ENCODE peak calls at places on chromosome 7, in ten cellular contexts. One of them, this sample, is unnamed.

GRCh38 chr7:108236681-108237415 is 106.7 kb upstream of the LAMB4 start:
- DNase-seq in esophagus squamous epithelium: no peak
- DNase-seq in pancreas: peak
- DNase-seq in AG04449: no peak
- DNase-seq in GM06990: no peak
- DNase-seq in heart right ventricle: no peak
- DNase-seq in ovary: no peak
- DNase-seq in fibroblast of lung: no peak
- DNase-seq in neural progenitor cell: peak
- DNase-seq in cardiac fibroblast: no peak
- DNase-seq in this sample: no peak

GRCh38 chr7:154774303-154774702 is 228.6 kb downstream of the PAXIP1 start:
- DNase-seq in heart right ventricle: no peak
- DNase-seq in ovary: no peak
- DNase-seq in cardiac fibroblast: no peak
- DNase-seq in neural progenitor cell: no peak
- DNase-seq in esophagus squamous epithelium: no peak
- DNase-seq in fibroblast of lung: no peak
- DNase-seq in pancreas: no peak
- DNase-seq in GM06990: no peak
- DNase-seq in AG04449: no peak
- DNase-seq in this sample: no peak

GRCh38 chr7:91826377-91826776 is 54.1 kb downstream of the MTERF1 start:
- DNase-seq in fibroblast of lung: no peak
- DNase-seq in pancreas: no peak
- DNase-seq in heart right ventricle: no peak
- DNase-seq in ovary: no peak
- DNase-seq in GM06990: no peak
- DNase-seq in neural progenitor cell: no peak
- DNase-seq in AG04449: no peak
- DNase-seq in cardiac fibroblast: peak
- DNase-seq in esophagus squamous epithelium: no peak
- DNase-seq in this sample: no peak

GRCh38 chr7:22426463-22427121 is 69.6 kb upstream of the RAPGEF5 start:
- DNase-seq in neural progenitor cell: no peak
- DNase-seq in esophagus squamous epithelium: no peak
- DNase-seq in ovary: no peak
- DNase-seq in pancreas: no peak
- DNase-seq in heart right ventricle: no peak
- DNase-seq in GM06990: no peak
- DNase-seq in cardiac fibroblast: no peak
- DNase-seq in fibroblast of lung: no peak
- DNase-seq in AG04449: no peak
- DNase-seq in this sample: peak

GRCh38 chr7:120337308-120337907 is 64.4 kb downstream of the KCND2 start:
- DNase-seq in esophagus squamous epithelium: no peak
- DNase-seq in AG04449: no peak
- DNase-seq in GM06990: no peak
- DNase-seq in heart right ventricle: no peak
- DNase-seq in pancreas: no peak
- DNase-seq in cardiac fibroblast: peak
- DNase-seq in fibroblast of lung: peak
- DNase-seq in ovary: no peak
- DNase-seq in neural progenitor cell: peak
- DNase-seq in this sample: peak

GRCh38 chr7:98755138-98755898 is 114.5 kb downstream of the TMEM130 start:
- DNase-seq in cardiac fibroblast: no peak
- DNase-seq in ovary: no peak
- DNase-seq in heart right ventricle: no peak
- DNase-seq in pancreas: no peak
- DNase-seq in fibroblast of lung: no peak
- DNase-seq in esophagus squamous epithelium: no peak
- DNase-seq in GM06990: no peak
- DNase-seq in neural progenitor cell: peak
- DNase-seq in AG04449: no peak
- DNase-seq in this sample: peak

GRCh38 chr7:40700653-40701475 is 566.1 kb downstream of the SUGCT start:
- DNase-seq in GM06990: no peak
- DNase-seq in ovary: no peak
- DNase-seq in heart right ventricle: no peak
- DNase-seq in fibroblast of lung: no peak
- DNase-seq in esophagus squamous epithelium: no peak
- DNase-seq in AG04449: no peak
- DNase-seq in pancreas: no peak
- DNase-seq in neural progenitor cell: no peak
- DNase-seq in cardiac fibroblast: peak
- DNase-seq in this sample: peak

GRCh38 chr7:22812350-22812749 is 10.3 kb downstream of the TOMM7 start:
- DNase-seq in ovary: no peak
- DNase-seq in fibroblast of lung: no peak
- DNase-seq in AG04449: no peak
- DNase-seq in GM06990: no peak
- DNase-seq in neural progenitor cell: no peak
- DNase-seq in pancreas: no peak
- DNase-seq in heart right ventricle: no peak
- DNase-seq in esophagus squamous epithelium: no peak
- DNase-seq in cardiac fibroblast: no peak
- DNase-seq in this sample: no peak

GRCh38 chr7:19069842-19070241 is 47.6 kb downstream of the TWIST1 start:
- DNase-seq in AG04449: no peak
- DNase-seq in ovary: no peak
- DNase-seq in GM06990: no peak
- DNase-seq in neural progenitor cell: peak
- DNase-seq in esophagus squamous epithelium: no peak
- DNase-seq in heart right ventricle: no peak
- DNase-seq in pancreas: no peak
- DNase-seq in cardiac fibroblast: peak
- DNase-seq in fibroblast of lung: peak
- DNase-seq in this sample: no peak

GRCh38 chr7:6175642-6176041 is 96.8 kb downstream of the CYTH3 start:
- DNase-seq in AG04449: peak
- DNase-seq in fibroblast of lung: peak
- DNase-seq in cardiac fibroblast: peak
- DNase-seq in pancreas: no peak
- DNase-seq in esophagus squamous epithelium: no peak
- DNase-seq in neural progenitor cell: no peak
- DNase-seq in heart right ventricle: no peak
- DNase-seq in ovary: no peak
- DNase-seq in GM06990: no peak
- DNase-seq in this sample: no peak

DNA sequence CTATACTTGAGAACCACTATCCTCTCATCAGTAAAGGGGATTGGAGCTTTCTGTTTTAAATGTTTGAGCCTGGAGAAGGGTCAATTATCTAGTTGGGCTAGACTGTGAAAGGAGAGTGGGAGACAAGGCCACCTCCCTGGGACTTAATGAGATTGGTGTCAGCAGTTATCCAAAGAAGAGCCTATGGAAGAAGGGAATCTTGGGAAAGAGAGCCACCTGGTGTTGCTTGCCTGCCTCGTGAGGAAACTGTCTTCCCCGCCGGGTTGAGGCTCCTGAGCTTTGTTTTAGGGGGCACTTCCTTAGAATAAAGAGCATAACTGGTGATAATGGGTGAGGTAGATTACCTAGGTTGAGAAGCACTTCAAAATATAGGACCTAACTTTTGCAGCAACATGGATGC is 32.0 kb upstream of the ABCB4 start:
- DNase-seq in fibroblast of lung: no peak
- DNase-seq in ovary: no peak
- DNase-seq in neural progenitor cell: peak
- DNase-seq in pancreas: no peak
- DNase-seq in heart right ventricle: no peak
- DNase-seq in esophagus squamous epithelium: no peak
- DNase-seq in GM06990: no peak
- DNase-seq in AG04449: no peak
- DNase-seq in cardiac fibroblast: no peak
- DNase-seq in this sample: no peak
- TF ChIP-seq CTCF in fibroblast of lung: peak
- TF ChIP-seq CTCF in ovary: no peak
- TF ChIP-seq CTCF in neural progenitor cell: peak
- TF ChIP-seq CTCF in pancreas: no peak
- TF ChIP-seq CTCF in heart right ventricle: no peak
- TF ChIP-seq CTCF in esophagus squamous epithelium: no peak
- TF ChIP-seq CTCF in GM06990: no peak
- TF ChIP-seq CTCF in AG04449: no peak
- TF ChIP-seq CTCF in cardiac fibroblast: no peak
- TF ChIP-seq CTCF in this sample: no peak

DNA sequence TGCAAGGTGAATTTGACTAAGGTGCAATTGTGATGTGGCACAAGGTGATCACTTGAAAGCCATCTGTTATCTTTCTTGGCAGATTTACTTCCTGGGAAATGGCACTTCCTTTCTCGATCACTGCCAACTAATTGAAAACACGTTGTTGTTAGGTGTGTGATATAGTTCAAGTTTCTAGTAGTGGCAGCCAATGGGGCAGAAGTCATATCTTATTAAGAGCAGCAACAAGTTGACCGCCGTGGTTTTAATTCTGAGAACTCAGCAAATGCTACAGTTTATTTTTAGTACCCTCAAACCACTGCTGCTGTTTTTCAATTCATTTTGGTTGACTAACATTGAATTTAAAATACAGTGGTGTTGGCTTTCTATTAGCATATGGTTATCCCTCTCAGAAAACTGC is 1.6 kb downstream of the CHN2 start:
- DNase-seq in pancreas: no peak
- DNase-seq in neural progenitor cell: no peak
- DNase-seq in esophagus squamous epithelium: no peak
- DNase-seq in ovary: no peak
- DNase-seq in heart right ventricle: no peak
- DNase-seq in GM06990: no peak
- DNase-seq in cardiac fibroblast: no peak
- DNase-seq in AG04449: no peak
- DNase-seq in fibroblast of lung: no peak
- DNase-seq in this sample: peak
- H3K4me3 ChIP-seq in pancreas: peak
- H3K4me3 ChIP-seq in neural progenitor cell: no peak
- H3K4me3 ChIP-seq in esophagus squamous epithelium: peak
- H3K4me3 ChIP-seq in ovary: no peak
- H3K4me3 ChIP-seq in heart right ventricle: peak
- H3K4me3 ChIP-seq in GM06990: no peak
- H3K4me3 ChIP-seq in cardiac fibroblast: no peak
- H3K4me3 ChIP-seq in AG04449: no peak
- H3K4me3 ChIP-seq in fibroblast of lung: no peak
- H3K4me3 ChIP-seq in this sample: no peak

GRCh38 chr7:151591866-151592265 is 72.2 kb upstream of the RHEB start:
- DNase-seq in fibroblast of lung: no peak
- DNase-seq in cardiac fibroblast: no peak
- DNase-seq in GM06990: no peak
- DNase-seq in AG04449: no peak
- DNase-seq in pancreas: no peak
- DNase-seq in esophagus squamous epithelium: no peak
- DNase-seq in heart right ventricle: no peak
- DNase-seq in ovary: no peak
- DNase-seq in neural progenitor cell: no peak
- DNase-seq in this sample: no peak

GRCh38 chr7:151590801-151591771 is 71.4 kb upstream of the RHEB start:
- DNase-seq in pancreas: no peak
- DNase-seq in ovary: no peak
- DNase-seq in fibroblast of lung: no peak
- DNase-seq in cardiac fibroblast: no peak
- DNase-seq in AG04449: no peak
- DNase-seq in esophagus squamous epithelium: no peak
- DNase-seq in neural progenitor cell: no peak
- DNase-seq in GM06990: no peak
- DNase-seq in heart right ventricle: no peak
- DNase-seq in this sample: no peak

GRCh38 chr7:151592868-151593486 is 73.3 kb upstream of the RHEB start:
- DNase-seq in esophagus squamous epithelium: no peak
- DNase-seq in neural progenitor cell: no peak
- DNase-seq in GM06990: no peak
- DNase-seq in ovary: no peak
- DNase-seq in AG04449: peak
- DNase-seq in cardiac fibroblast: peak
- DNase-seq in pancreas: no peak
- DNase-seq in heart right ventricle: no peak
- DNase-seq in fibroblast of lung: peak
- DNase-seq in this sample: no peak

GRCh38 chr7:151590071-151590800 is 70.5 kb upstream of the RHEB start:
- DNase-seq in pancreas: no peak
- DNase-seq in cardiac fibroblast: no peak
- DNase-seq in GM06990: no peak
- DNase-seq in esophagus squamous epithelium: no peak
- DNase-seq in neural progenitor cell: no peak
- DNase-seq in heart right ventricle: no peak
- DNase-seq in ovary: no peak
- DNase-seq in AG04449: no peak
- DNase-seq in fibroblast of lung: no peak
- DNase-seq in this sample: peak

GRCh38 chr7:151592330-151592729 is 72.6 kb upstream of the RHEB start:
- DNase-seq in fibroblast of lung: no peak
- DNase-seq in neural progenitor cell: no peak
- DNase-seq in ovary: no peak
- DNase-seq in esophagus squamous epithelium: no peak
- DNase-seq in heart right ventricle: no peak
- DNase-seq in GM06990: no peak
- DNase-seq in AG04449: no peak
- DNase-seq in pancreas: no peak
- DNase-seq in cardiac fibroblast: no peak
- DNase-seq in this sample: no peak
- TF ChIP-seq CTCF in fibroblast of lung: no peak
- TF ChIP-seq CTCF in neural progenitor cell: no peak
- TF ChIP-seq CTCF in ovary: no peak
- TF ChIP-seq CTCF in esophagus squamous epithelium: no peak
- TF ChIP-seq CTCF in heart right ventricle: no peak
- TF ChIP-seq CTCF in GM06990: no peak
- TF ChIP-seq CTCF in AG04449: no peak
- TF ChIP-seq CTCF in pancreas: no peak
- TF ChIP-seq CTCF in cardiac fibroblast: no peak
- TF ChIP-seq CTCF in this sample: no peak

DNA sequence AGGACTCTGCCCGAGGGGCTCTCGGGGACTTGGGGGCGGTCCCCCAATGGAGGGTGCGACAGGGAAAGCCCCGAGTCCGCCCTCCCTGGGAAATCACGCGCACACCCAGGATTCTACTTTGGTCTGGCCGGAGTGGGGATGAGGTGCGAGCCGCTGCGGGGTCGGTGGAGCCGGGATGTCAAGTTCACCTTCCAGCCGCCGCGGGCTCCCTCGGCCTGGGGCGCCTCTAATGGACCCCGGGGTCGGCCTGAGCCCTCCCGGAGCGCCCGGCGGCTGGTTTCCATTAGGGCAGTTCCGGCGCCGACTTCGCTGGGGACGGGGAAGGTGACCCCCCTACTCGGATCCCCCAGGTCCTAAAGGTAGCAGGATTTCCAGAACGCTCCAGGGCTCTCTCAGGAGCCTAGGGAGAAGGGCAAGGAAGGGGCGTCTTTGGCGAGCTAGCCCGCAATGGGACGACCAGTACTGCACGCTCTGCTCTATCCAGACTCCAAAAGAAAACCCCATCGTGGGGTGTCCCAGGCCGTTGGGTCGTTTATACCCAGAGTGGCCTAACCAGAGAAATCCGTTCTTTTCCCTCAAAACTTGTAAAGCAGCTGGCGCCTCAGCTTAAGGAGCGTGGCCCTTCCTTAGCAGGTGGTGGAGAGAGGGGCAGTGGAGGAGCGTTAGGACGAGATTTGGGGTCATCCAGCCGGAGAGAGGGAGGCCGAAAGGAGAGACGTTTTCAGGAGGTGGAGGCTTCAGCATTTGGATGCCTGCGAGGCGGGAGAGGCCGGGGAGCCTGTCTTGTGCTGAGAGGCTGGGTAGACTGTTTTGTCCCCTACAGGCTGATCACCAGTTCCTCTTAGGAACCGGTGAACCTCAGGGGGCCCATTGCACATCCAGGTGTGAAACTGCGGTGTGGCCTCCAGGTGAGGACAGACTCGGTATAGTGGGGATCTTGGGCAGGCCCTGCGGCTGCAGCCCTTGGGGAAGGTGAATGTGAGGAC is 860 bp upstream of the WDR86 start:
- DNase-seq in fibroblast of lung: peak
- DNase-seq in esophagus squamous epithelium: no peak
- DNase-seq in cardiac fibroblast: no peak
- DNase-seq in ovary: peak
- DNase-seq in AG04449: no peak
- DNase-seq in neural progenitor cell: peak
- DNase-seq in heart right ventricle: no peak
- DNase-seq in pancreas: no peak
- DNase-seq in GM06990: no peak
- DNase-seq in this sample: no peak
- H3K4me3 ChIP-seq in fibroblast of lung: no peak
- H3K4me3 ChIP-seq in esophagus squamous epithelium: peak
- H3K4me3 ChIP-seq in cardiac fibroblast: no peak
- H3K4me3 ChIP-seq in ovary: peak
- H3K4me3 ChIP-seq in AG04449: peak
- H3K4me3 ChIP-seq in neural progenitor cell: peak
- H3K4me3 ChIP-seq in heart right ventricle: peak
- H3K4me3 ChIP-seq in pancreas: peak
- H3K4me3 ChIP-seq in GM06990: no peak
- H3K4me3 ChIP-seq in this sample: no peak